ENCODE peak calls at places on chromosomes 11 and 22, in seven cellular contexts. One of them, this sample, is unnamed.

GRCh38 chr11:5992604-5993251 is 5.9 kb upstream of the OR52L1 start:
- DNase-seq in uterus: no peak
- DNase-seq in NCI-H82: peak; percentile 60
- DNase-seq in effector CD4-positive, alpha-beta T cell: no peak
- DNase-seq in GM19239: peak; percentile 4
- DNase-seq in progenitor cell of endocrine pancreas: no peak
- DNase-seq in cardiac muscle cell: peak; percentile 13
- DNase-seq in this sample: no peak

GRCh38 chr22:25488244-25489020 is 76.0 kb upstream of the GRK3 start:
- DNase-seq in uterus: peak; percentile 54
- DNase-seq in NCI-H82: peak; percentile 23
- DNase-seq in effector CD4-positive, alpha-beta T cell: no peak
- DNase-seq in GM19239: no peak
- DNase-seq in progenitor cell of endocrine pancreas: no peak
- DNase-seq in cardiac muscle cell: peak; percentile 79
- DNase-seq in this sample: peak; percentile 27

GRCh38 chr11:76742912-76743311 is 40.2 kb upstream of the TSKU start:
- DNase-seq in uterus: no peak
- DNase-seq in NCI-H82: no peak
- DNase-seq in effector CD4-positive, alpha-beta T cell: no peak
- DNase-seq in GM19239: no peak
- DNase-seq in progenitor cell of endocrine pancreas: no peak
- DNase-seq in cardiac muscle cell: no peak
- DNase-seq in this sample: no peak

GRCh38 chr22:46073683-46074504 is 76.4 kb upstream of the PPARA start:
- DNase-seq in uterus: peak; percentile 54
- DNase-seq in NCI-H82: no peak
- DNase-seq in effector CD4-positive, alpha-beta T cell: no peak
- DNase-seq in GM19239: no peak
- DNase-seq in progenitor cell of endocrine pancreas: no peak
- DNase-seq in cardiac muscle cell: peak; percentile 45
- DNase-seq in this sample: no peak

GRCh38 chr11:131762346-131763110 is 392.1 kb downstream of the NTM start:
- DNase-seq in uterus: no peak
- DNase-seq in NCI-H82: no peak
- DNase-seq in effector CD4-positive, alpha-beta T cell: no peak
- DNase-seq in GM19239: no peak
- DNase-seq in progenitor cell of endocrine pancreas: no peak
- DNase-seq in cardiac muscle cell: no peak
- DNase-seq in this sample: no peak

GRCh38 chr11:37500425-37500824 is 902.4 kb upstream of the RAG2 start:
- DNase-seq in uterus: no peak
- DNase-seq in NCI-H82: no peak
- DNase-seq in effector CD4-positive, alpha-beta T cell: no peak
- DNase-seq in GM19239: no peak
- DNase-seq in progenitor cell of endocrine pancreas: no peak
- DNase-seq in cardiac muscle cell: no peak
- DNase-seq in this sample: no peak

GRCh38 chr11:30960387-30960992 is 374.3 kb upstream of the MPPED2 start:
- DNase-seq in uterus: no peak
- DNase-seq in NCI-H82: peak; percentile 56
- DNase-seq in effector CD4-positive, alpha-beta T cell: no peak
- DNase-seq in GM19239: no peak
- DNase-seq in progenitor cell of endocrine pancreas: no peak
- DNase-seq in cardiac muscle cell: peak; percentile 61
- DNase-seq in this sample: no peak

GRCh38 chr22:46538816-46539163 is 1.4 kb upstream of the CELSR1 start:
- DNase-seq in uterus: no peak
- DNase-seq in NCI-H82: no peak
- DNase-seq in effector CD4-positive, alpha-beta T cell: no peak
- DNase-seq in GM19239: no peak
- DNase-seq in progenitor cell of endocrine pancreas: no peak
- DNase-seq in cardiac muscle cell: no peak
- DNase-seq in this sample: no peak

GRCh38 chr11:99068832-99069231 is 48.1 kb downstream of the CNTN5 start:
- DNase-seq in uterus: no peak
- DNase-seq in NCI-H82: no peak
- DNase-seq in effector CD4-positive, alpha-beta T cell: no peak
- DNase-seq in GM19239: no peak
- DNase-seq in progenitor cell of endocrine pancreas: no peak
- DNase-seq in cardiac muscle cell: no peak
- DNase-seq in this sample: no peak

GRCh38 chr22:19559324-19559811 is 35.2 kb upstream of the CLDN5 start:
- DNase-seq in uterus: no peak
- DNase-seq in NCI-H82: no peak
- DNase-seq in effector CD4-positive, alpha-beta T cell: no peak
- DNase-seq in GM19239: no peak
- DNase-seq in progenitor cell of endocrine pancreas: no peak
- DNase-seq in cardiac muscle cell: no peak
- DNase-seq in this sample: no peak

This sample was measured in prostate gland.